ENCODE peak calls at places on chromosomes 16 and 17, in five cellular contexts. S, T, U, P and X are unnamed samples.
A peak's percentile ranks its signal among the peaks of the same experiment; 100 is the strongest.

GRCh38 chr17:5272313-5272712 is 9.8 kb upstream of the RABEP1 start:
- DNase-seq in P (no peak), U (no peak), S (no peak), T (no peak), X (no peak)

GRCh38 chr16:4241601-4242270 is at the start of gene SRL:
- DNase-seq in U (no peak), S (no peak), P (no peak), T (no peak), X (no peak)

GRCh38 chr17:21318439-21318838 is 33.9 kb downstream of the MAP2K3 start:
- DNase-seq in T (no peak), P (no peak), S (no peak), U (no peak), X (peak; percentile 92)

GRCh38 chr17:12958786-12959185 is 59.0 kb downstream of the ELAC2 start:
- DNase-seq in U (no peak), P (no peak), T (no peak), S (no peak), X (no peak)

GRCh38 chr16:61042736-61043135 is 993.5 kb downstream of the CDH8 start:
- DNase-seq in P (no peak), T (no peak), S (no peak), U (no peak), X (no peak)

GRCh38 chr16:2804728-2805127 is 6.5 kb downstream of the PRSS41 start:
- DNase-seq in S (no peak), P (no peak), U (no peak), T (no peak), X (peak; percentile 61)

GRCh38 chr17:40021471-40021961 is 6.3 kb downstream of the CSF3 start:
- DNase-seq in T (no peak), S (no peak), P (no peak), U (no peak), X (no peak)

GRCh38 chr17:57622886-57623433 is 122.1 kb downstream of the CCDC182 start:
- DNase-seq in U (no peak), T (peak; percentile 77), S (no peak), P (no peak), X (no peak)

GRCh38 chr17:67585077-67585602 is 132.6 kb upstream of the NOL11 start:
- DNase-seq in U (no peak), S (no peak), P (no peak), T (no peak), X (no peak)

GRCh38 chr16:19884021-19884485 is 595 bp downstream of the GPRC5B start:
- DNase-seq in T (no peak), S (peak; percentile 49), P (no peak), U (peak; percentile 25), X (no peak)

GRCh38 chr17:1011760-1012735 is 15.1 kb downstream of the TIMM22 start:
- DNase-seq in T (no peak), S (no peak), U (no peak), P (no peak), X (peak; percentile 86)

GRCh38 chr16:68563631-68564366 is 24.7 kb downstream of the ZFP90 start:
- DNase-seq in T (no peak), U (no peak), P (no peak), S (no peak), X (no peak)

GRCh38 chr16:1494129-1494640 is 1.0 kb downstream of the TELO2 start:
- DNase-seq in T (peak; percentile 66), P (peak; percentile 34), U (no peak), S (peak; percentile 39), X (no peak)

GRCh38 chr17:31581491-31581890 is 190.0 kb downstream of the RAB11FIP4 start:
- DNase-seq in S (peak; percentile 37), T (peak; percentile 31), P (no peak), U (no peak), X (no peak)

GRCh38 chr17:29575511-29576213 is 7.2 kb downstream of the TP53I13 start:
- DNase-seq in P (no peak), S (peak; percentile 9), T (no peak), U (no peak), X (peak; percentile 78)

GRCh38 chr16:72829846-72830620 is 217.9 kb downstream of the ZFHX3 start:
- DNase-seq in S (no peak), U (no peak), T (no peak), P (no peak), X (no peak)

GRCh38 chr16:55944377-55944802 is 69.2 kb upstream of the CES5A start:
- DNase-seq in S (peak; percentile 58), P (peak; percentile 30), T (peak; percentile 37), U (peak; percentile 65), X (no peak)

GRCh38 chr16:12625068-12625467 is 178.6 kb downstream of the CPPED1 start:
- DNase-seq in P (no peak), S (no peak), T (no peak), U (no peak), X (no peak)

GRCh38 chr17:73292031-73292531 is 19.7 kb downstream of the CDC42EP4 start:
- DNase-seq in U (no peak), T (peak; percentile 62), P (no peak), S (peak; percentile 62), X (no peak)

GRCh38 chr16:85416267-85417109 is 196.6 kb upstream of the GSE1 start:
- DNase-seq in T (no peak), P (no peak), S (peak; percentile 81), U (no peak), X (peak; percentile 86)

GRCh38 chr16:14196539-14196938 is 125.4 kb downstream of the MRTFB start:
- DNase-seq in S (no peak), U (no peak), P (no peak), T (no peak), X (no peak)

GRCh38 chr16:20307240-20307671 is 20.1 kb downstream of the GP2 start:
- DNase-seq in U (no peak), P (no peak), T (no peak), S (peak; percentile 71), X (no peak)

GRCh38 chr16:87661561-87661960 is 59.3 kb downstream of the JPH3 start:
- DNase-seq in U (peak; percentile 71), T (peak; percentile 29), P (no peak), S (no peak), X (no peak)

GRCh38 chr17:4966844-4967538 is 626 bp downstream of the SPAG7 start:
- DNase-seq in P (peak; percentile 99), T (peak; percentile 100), S (peak; percentile 99), U (peak; percentile 91), X (peak; percentile 99)

GRCh38 chr17:75779250-75779986 is 5.2 kb upstream of the UNK start:
- DNase-seq in S (peak; percentile 99), T (peak; percentile 99), P (peak; percentile 99), U (peak; percentile 87), X (peak; percentile 96)

GRCh38 chr16:46756772-46757171 is 8.6 kb upstream of the MYLK3 start:
- DNase-seq in U (no peak), S (no peak), T (no peak), P (no peak), X (no peak)

GRCh38 chr17:603405-604193 is 111.0 kb downstream of the VPS53 start:
- DNase-seq in S (no peak), T (no peak), P (no peak), U (no peak), X (no peak)

GRCh38 chr17:1076982-1077302 is 80.0 kb downstream of the TIMM22 start:
- DNase-seq in U (no peak), S (no peak), T (no peak), P (no peak), X (peak; percentile 20)

GRCh38 chr17:77451271-77451893 is 310.6 kb downstream of the SEC14L1 start:
- DNase-seq in U (peak; percentile 87), T (peak; percentile 49), P (no peak), S (peak; percentile 75), X (no peak)
- TF ChIP-seq CTCF in U (no peak), T (no peak), P (no peak), S (no peak), X (no peak)

DNA sequence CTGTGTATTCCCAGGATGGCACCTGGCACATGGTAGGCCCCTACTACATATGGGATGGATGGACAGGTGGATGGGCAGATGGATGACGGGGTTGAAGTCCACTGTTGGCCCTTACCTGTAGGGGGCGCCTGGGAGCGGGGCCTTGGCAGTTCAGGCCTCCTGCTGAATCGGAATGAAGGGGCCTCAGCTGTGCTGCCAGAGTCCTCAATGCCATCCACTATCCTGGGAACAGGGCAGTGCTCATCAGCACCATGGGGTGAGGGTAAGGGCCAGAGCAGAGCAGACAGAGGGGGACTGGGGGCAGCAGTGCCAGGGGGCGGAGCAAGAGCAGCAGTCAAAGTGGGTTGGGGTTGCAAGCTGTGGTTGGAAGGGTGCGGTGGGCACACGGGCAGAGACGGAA is 8.3 kb upstream of the RAB5C start:
- DNase-seq in T (no peak), S (no peak), P (no peak), U (no peak), X (no peak)
- TF ChIP-seq CTCF in T (peak; percentile 66), S (no peak), P (peak; percentile 30), U (peak; percentile 46), X (peak; percentile 57)

GRCh38 chr16:53626816-53627215 is 76.8 kb downstream of the RPGRIP1L start:
- DNase-seq in S (no peak), P (no peak), U (no peak), T (no peak), X (no peak)

GRCh38 chr16:53629151-53629550 is 74.5 kb downstream of the RPGRIP1L start:
- DNase-seq in U (no peak), S (no peak), T (no peak), P (no peak), X (no peak)

GRCh38 chr16:53632526-53632925 is 71.1 kb downstream of the RPGRIP1L start:
- DNase-seq in S (no peak), P (no peak), T (peak; percentile 2), U (no peak), X (no peak)

GRCh38 chr16:53629607-53630312 is 73.9 kb downstream of the RPGRIP1L start:
- DNase-seq in T (no peak), U (no peak), P (no peak), S (peak; percentile 68), X (no peak)

DNA sequence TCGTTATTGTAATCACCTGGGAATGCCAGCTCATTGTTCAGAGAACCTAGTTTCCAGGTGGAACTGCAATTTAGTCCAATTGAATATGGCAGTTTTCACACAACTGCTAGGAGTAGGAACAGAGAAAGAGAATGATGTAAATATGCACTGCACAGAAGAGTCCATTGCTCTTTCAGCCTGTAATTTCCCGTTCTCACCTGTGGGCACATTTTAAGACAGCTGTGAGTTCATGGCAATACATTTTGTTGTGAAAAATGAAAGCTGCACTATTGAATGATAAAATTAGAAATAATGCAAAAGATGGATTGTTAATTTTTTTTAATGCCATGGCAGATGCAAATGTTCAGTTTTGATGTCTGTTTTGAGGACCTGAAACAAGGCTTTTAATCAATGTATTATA is 72.4 kb downstream of the RPGRIP1L start:
- DNase-seq in P (no peak), T (no peak), S (no peak), U (no peak), X (no peak)
- TF ChIP-seq CTCF in P (no peak), T (no peak), S (no peak), U (no peak), X (no peak)

DNA sequence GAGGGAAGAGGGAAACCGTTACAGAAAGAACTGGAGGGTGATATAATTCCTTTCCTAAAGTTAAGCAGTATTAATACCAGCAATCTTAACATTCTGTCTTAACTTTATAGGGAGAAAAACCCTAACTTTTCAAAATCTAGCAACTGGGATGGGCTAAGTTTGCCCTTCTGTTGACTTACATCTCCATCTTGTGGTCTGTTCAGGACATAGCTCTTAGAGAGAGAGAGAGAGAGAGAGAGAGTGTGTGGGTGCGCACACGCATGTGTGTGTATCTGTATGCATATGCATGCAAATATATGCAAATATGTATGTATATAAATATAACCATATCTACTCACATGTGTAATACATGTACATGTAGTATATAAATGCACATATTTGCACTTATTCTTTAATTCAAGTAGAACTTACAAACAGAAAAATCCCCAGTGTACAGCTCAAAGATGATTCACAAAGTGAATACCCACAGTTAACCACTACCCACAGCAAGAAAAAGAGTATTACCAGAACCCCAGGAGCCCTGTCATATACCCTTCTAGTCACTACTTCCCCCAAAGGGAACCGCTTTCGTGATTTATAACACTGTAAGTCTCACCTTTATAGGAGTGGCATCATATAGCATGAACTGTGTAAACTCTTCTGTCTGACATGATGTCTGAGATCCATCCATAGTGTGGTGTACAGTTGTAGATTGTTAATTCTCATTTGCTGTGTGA is 46.4 kb downstream of the STX8 start:
- DNase-seq in T (no peak), S (no peak), P (no peak), U (no peak), X (no peak)
- TF ChIP-seq CTCF in T (peak; percentile 70), S (peak; percentile 35), P (peak; percentile 77), U (peak; percentile 59), X (peak; percentile 84)